ENCODE peak calls at places on chromosomes 13 and 19, in four cellular contexts. One of them, this sample, is unnamed.

GRCh38 chr13:35014606-35015005 is 72.5 kb downstream of the NBEA start:
- DNase-seq in left lung: no peak
- DNase-seq in stimulated activated CD8-positive, alpha-beta memory T cell treated with anti-CD3 and anti-CD28 coated beads, Interleukin-2, amount 100 ng/mL, for 48 hours: no peak
- DNase-seq in RPMI7951: no peak
- DNase-seq in this sample: no peak

GRCh38 chr19:35521124-35521743 is 6.9 kb downstream of the SBSN start:
- DNase-seq in RPMI7951: no peak
- DNase-seq in left lung: no peak
- DNase-seq in stimulated activated CD8-positive, alpha-beta memory T cell treated with anti-CD3 and anti-CD28 coated beads, Interleukin-2, amount 100 ng/mL, for 48 hours: no peak
- DNase-seq in this sample: no peak

GRCh38 chr13:98909016-98909415 is 68.8 kb downstream of the DOCK9 start:
- DNase-seq in stimulated activated CD8-positive, alpha-beta memory T cell treated with anti-CD3 and anti-CD28 coated beads, Interleukin-2, amount 100 ng/mL, for 48 hours: no peak
- DNase-seq in left lung: no peak
- DNase-seq in RPMI7951: peak
- DNase-seq in this sample: no peak

GRCh38 chr13:26584713-26585112 is 27.2 kb downstream of the WASF3 start:
- DNase-seq in RPMI7951: peak
- DNase-seq in left lung: no peak
- DNase-seq in stimulated activated CD8-positive, alpha-beta memory T cell treated with anti-CD3 and anti-CD28 coated beads, Interleukin-2, amount 100 ng/mL, for 48 hours: no peak
- DNase-seq in this sample: no peak

GRCh38 chr13:30746816-30747215 is 11.5 kb downstream of the ALOX5AP start:
- DNase-seq in stimulated activated CD8-positive, alpha-beta memory T cell treated with anti-CD3 and anti-CD28 coated beads, Interleukin-2, amount 100 ng/mL, for 48 hours: no peak
- DNase-seq in left lung: no peak
- DNase-seq in RPMI7951: no peak
- DNase-seq in this sample: no peak

GRCh38 chr19:15564534-15565168 is 50.4 kb upstream of the CYP4F8 start:
- DNase-seq in left lung: no peak
- DNase-seq in stimulated activated CD8-positive, alpha-beta memory T cell treated with anti-CD3 and anti-CD28 coated beads, Interleukin-2, amount 100 ng/mL, for 48 hours: no peak
- DNase-seq in RPMI7951: no peak
- DNase-seq in this sample: no peak

GRCh38 chr13:26785845-26786630 is 25.5 kb upstream of the GPR12 start:
- DNase-seq in left lung: peak
- DNase-seq in RPMI7951: peak
- DNase-seq in stimulated activated CD8-positive, alpha-beta memory T cell treated with anti-CD3 and anti-CD28 coated beads, Interleukin-2, amount 100 ng/mL, for 48 hours: peak
- DNase-seq in this sample: peak

GRCh38 chr19:6616011-6616410 is 25.1 kb upstream of the CD70 start:
- DNase-seq in RPMI7951: peak
- DNase-seq in stimulated activated CD8-positive, alpha-beta memory T cell treated with anti-CD3 and anti-CD28 coated beads, Interleukin-2, amount 100 ng/mL, for 48 hours: no peak
- DNase-seq in left lung: no peak
- DNase-seq in this sample: peak

GRCh38 chr19:54594737-54595136 is 1.3 kb downstream of the LILRA1 start:
- DNase-seq in stimulated activated CD8-positive, alpha-beta memory T cell treated with anti-CD3 and anti-CD28 coated beads, Interleukin-2, amount 100 ng/mL, for 48 hours: no peak
- DNase-seq in left lung: no peak
- DNase-seq in RPMI7951: no peak
- DNase-seq in this sample: no peak

GRCh38 chr13:101053289-101053688 is 363.0 kb downstream of the NALCN start:
- DNase-seq in stimulated activated CD8-positive, alpha-beta memory T cell treated with anti-CD3 and anti-CD28 coated beads, Interleukin-2, amount 100 ng/mL, for 48 hours: no peak
- DNase-seq in left lung: no peak
- DNase-seq in RPMI7951: no peak
- DNase-seq in this sample: no peak

GRCh38 chr13:75771818-75772217 is 135.7 kb downstream of the LMO7 start:
- DNase-seq in RPMI7951: peak
- DNase-seq in stimulated activated CD8-positive, alpha-beta memory T cell treated with anti-CD3 and anti-CD28 coated beads, Interleukin-2, amount 100 ng/mL, for 48 hours: no peak
- DNase-seq in left lung: no peak
- DNase-seq in this sample: no peak

GRCh38 chr13:39789451-39789850 is 134.0 kb downstream of the COG6 start:
- DNase-seq in stimulated activated CD8-positive, alpha-beta memory T cell treated with anti-CD3 and anti-CD28 coated beads, Interleukin-2, amount 100 ng/mL, for 48 hours: no peak
- DNase-seq in left lung: no peak
- DNase-seq in RPMI7951: no peak
- DNase-seq in this sample: no peak

GRCh38 chr13:66803013-66803739 is 427.0 kb downstream of the PCDH9 start:
- DNase-seq in left lung: no peak
- DNase-seq in stimulated activated CD8-positive, alpha-beta memory T cell treated with anti-CD3 and anti-CD28 coated beads, Interleukin-2, amount 100 ng/mL, for 48 hours: no peak
- DNase-seq in RPMI7951: no peak
- DNase-seq in this sample: no peak

GRCh38 chr13:63435668-63436275 is 2020.1 kb upstream of the PCDH20 start:
- DNase-seq in stimulated activated CD8-positive, alpha-beta memory T cell treated with anti-CD3 and anti-CD28 coated beads, Interleukin-2, amount 100 ng/mL, for 48 hours: no peak
- DNase-seq in left lung: no peak
- DNase-seq in RPMI7951: peak
- DNase-seq in this sample: no peak

GRCh38 chr13:93502071-93502470 is 275.5 kb downstream of the GPC6 start:
- DNase-seq in RPMI7951: no peak
- DNase-seq in left lung: no peak
- DNase-seq in stimulated activated CD8-positive, alpha-beta memory T cell treated with anti-CD3 and anti-CD28 coated beads, Interleukin-2, amount 100 ng/mL, for 48 hours: no peak
- DNase-seq in this sample: no peak

GRCh38 chr13:37526710-37527446 is 71.7 kb downstream of the POSTN start:
- DNase-seq in RPMI7951: peak
- DNase-seq in left lung: no peak
- DNase-seq in stimulated activated CD8-positive, alpha-beta memory T cell treated with anti-CD3 and anti-CD28 coated beads, Interleukin-2, amount 100 ng/mL, for 48 hours: no peak
- DNase-seq in this sample: no peak

GRCh38 chr13:36875955-36876354 is 44.1 kb downstream of the SMAD9 start:
- DNase-seq in RPMI7951: no peak
- DNase-seq in stimulated activated CD8-positive, alpha-beta memory T cell treated with anti-CD3 and anti-CD28 coated beads, Interleukin-2, amount 100 ng/mL, for 48 hours: no peak
- DNase-seq in left lung: no peak
- DNase-seq in this sample: no peak

GRCh38 chr19:4759388-4760284 is 31.9 kb upstream of the FEM1A start:
- DNase-seq in stimulated activated CD8-positive, alpha-beta memory T cell treated with anti-CD3 and anti-CD28 coated beads, Interleukin-2, amount 100 ng/mL, for 48 hours: peak
- DNase-seq in RPMI7951: peak
- DNase-seq in left lung: peak
- DNase-seq in this sample: peak

GRCh38 chr13:98761126-98761978 is 8.9 kb upstream of the SLC15A1 start:
- DNase-seq in RPMI7951: peak
- DNase-seq in left lung: no peak
- DNase-seq in stimulated activated CD8-positive, alpha-beta memory T cell treated with anti-CD3 and anti-CD28 coated beads, Interleukin-2, amount 100 ng/mL, for 48 hours: no peak
- DNase-seq in this sample: no peak

GRCh38 chr13:33069365-33069764 is 53.1 kb downstream of the KL start:
- DNase-seq in stimulated activated CD8-positive, alpha-beta memory T cell treated with anti-CD3 and anti-CD28 coated beads, Interleukin-2, amount 100 ng/mL, for 48 hours: no peak
- DNase-seq in RPMI7951: peak
- DNase-seq in left lung: no peak
- DNase-seq in this sample: no peak

GRCh38 chr13:67147257-67148218 is 82.6 kb downstream of the PCDH9 start:
- DNase-seq in stimulated activated CD8-positive, alpha-beta memory T cell treated with anti-CD3 and anti-CD28 coated beads, Interleukin-2, amount 100 ng/mL, for 48 hours: no peak
- DNase-seq in left lung: no peak
- DNase-seq in RPMI7951: peak
- DNase-seq in this sample: no peak

GRCh38 chr19:55461974-55462628 is 659 bp upstream of the ISOC2 start:
- DNase-seq in RPMI7951: peak
- DNase-seq in stimulated activated CD8-positive, alpha-beta memory T cell treated with anti-CD3 and anti-CD28 coated beads, Interleukin-2, amount 100 ng/mL, for 48 hours: no peak
- DNase-seq in left lung: peak
- DNase-seq in this sample: no peak

GRCh38 chr19:31516756-31517155 is 167.5 kb upstream of the TSHZ3 start:
- DNase-seq in stimulated activated CD8-positive, alpha-beta memory T cell treated with anti-CD3 and anti-CD28 coated beads, Interleukin-2, amount 100 ng/mL, for 48 hours: no peak
- DNase-seq in RPMI7951: no peak
- DNase-seq in left lung: no peak
- DNase-seq in this sample: no peak

GRCh38 chr19:48196933-48197665 is 26.6 kb downstream of the ZSWIM9 start:
- DNase-seq in stimulated activated CD8-positive, alpha-beta memory T cell treated with anti-CD3 and anti-CD28 coated beads, Interleukin-2, amount 100 ng/mL, for 48 hours: no peak
- DNase-seq in RPMI7951: no peak
- DNase-seq in left lung: no peak
- DNase-seq in this sample: no peak

GRCh38 chr13:85597790-85598500 is 201.3 kb downstream of the SLITRK6 start:
- DNase-seq in RPMI7951: no peak
- DNase-seq in stimulated activated CD8-positive, alpha-beta memory T cell treated with anti-CD3 and anti-CD28 coated beads, Interleukin-2, amount 100 ng/mL, for 48 hours: no peak
- DNase-seq in left lung: no peak
- DNase-seq in this sample: no peak

GRCh38 chr19:517721-518136 is 10.4 kb downstream of the TPGS1 start:
- DNase-seq in RPMI7951: no peak
- DNase-seq in stimulated activated CD8-positive, alpha-beta memory T cell treated with anti-CD3 and anti-CD28 coated beads, Interleukin-2, amount 100 ng/mL, for 48 hours: no peak
- DNase-seq in left lung: no peak
- DNase-seq in this sample: no peak

GRCh38 chr13:110254751-110255553 is 52.0 kb downstream of the COL4A1 start:
- DNase-seq in RPMI7951: no peak
- DNase-seq in left lung: no peak
- DNase-seq in stimulated activated CD8-positive, alpha-beta memory T cell treated with anti-CD3 and anti-CD28 coated beads, Interleukin-2, amount 100 ng/mL, for 48 hours: no peak
- DNase-seq in this sample: no peak

GRCh38 chr13:37481005-37481857 is 117.3 kb downstream of the POSTN start:
- DNase-seq in left lung: no peak
- DNase-seq in stimulated activated CD8-positive, alpha-beta memory T cell treated with anti-CD3 and anti-CD28 coated beads, Interleukin-2, amount 100 ng/mL, for 48 hours: no peak
- DNase-seq in RPMI7951: peak
- DNase-seq in this sample: no peak

GRCh38 chr19:6064016-6064702 is 46.1 kb downstream of the RFX2 start:
- DNase-seq in stimulated activated CD8-positive, alpha-beta memory T cell treated with anti-CD3 and anti-CD28 coated beads, Interleukin-2, amount 100 ng/mL, for 48 hours: no peak
- DNase-seq in left lung: no peak
- DNase-seq in RPMI7951: peak
- DNase-seq in this sample: no peak

This sample was measured in stimulated activated effector memory CD8-positive, alpha-beta T cell treated with anti-CD3 and anti-CD28 coated beads, Interleukin-12 subunit alpha, Interleukin-12 subunit beta, amount 100 ng/mL, for 72 hours.